ENCODE peak calls at places on chromosome 1, in nine cellular contexts. I is hepatic stellate cell; T is stimulated activated CD4-positive, alpha-beta T cell treated with anti-CD3 and anti-CD28 coated beads, Interleukin-4, amount 100 ng/mL, for 4 hours; E is heart left ventricle; V is Karpas-422; P is sciatic nerve; B is DMS53; Q is GM13976; R is A549. U is an unnamed sample.

GRCh38 chr1:218380125-218380977 is 35.2 kb downstream of the TGFB2 start:
- DNase-seq in I (peak; percentile 22), T (no peak), E (no peak), V (no peak), P (no peak), B (peak; percentile 72), Q (no peak), R (peak; percentile 59), U (peak; percentile 57)

GRCh38 chr1:36536727-36537126 is 54.0 kb upstream of the CSF3R start:
- DNase-seq in I (no peak), T (no peak), E (no peak), V (no peak), P (no peak), B (no peak), Q (no peak), R (no peak), U (no peak)

GRCh38 chr1:119774746-119775495 is 6.2 kb upstream of the HMGCS2 start:
- DNase-seq in I (no peak), T (no peak), E (no peak), V (no peak), P (no peak), B (no peak), Q (no peak), R (no peak), U (no peak)

GRCh38 chr1:235533476-235534168 is 29.4 kb upstream of the B3GALNT2 start:
- DNase-seq in I (no peak), T (no peak), E (no peak), V (no peak), P (no peak), B (no peak), Q (no peak), R (no peak), U (no peak)

GRCh38 chr1:94069649-94070285 is 51.2 kb downstream of the ABCA4 start:
- DNase-seq in I (no peak), T (no peak), E (no peak), V (no peak), P (no peak), B (peak; percentile 86), Q (no peak), R (no peak), U (no peak)

GRCh38 chr1:52413410-52414104 is 9.2 kb downstream of the PRPF38A start:
- DNase-seq in I (no peak), T (no peak), E (no peak), V (no peak), P (no peak), B (peak; percentile 28), Q (no peak), R (no peak), U (no peak)

GRCh38 chr1:183822081-183822611 is 17.2 kb downstream of the RGL1 start:
- DNase-seq in I (no peak), T (no peak), E (no peak), V (no peak), P (peak; percentile 62), B (no peak), Q (no peak), R (no peak), U (no peak)

GRCh38 chr1:211174375-211174774 is 40.4 kb upstream of the KCNH1 start:
- DNase-seq in I (no peak), T (no peak), E (no peak), V (no peak), P (no peak), B (no peak), Q (no peak), R (no peak), U (no peak)

GRCh38 chr1:167136191-167136614 is 42.3 kb downstream of the STYXL2 start:
- DNase-seq in I (no peak), T (no peak), E (no peak), V (peak; percentile 48), P (no peak), B (peak; percentile 72), Q (no peak), R (no peak), U (peak; percentile 60)

GRCh38 chr1:231139659-231140650 is 21.9 kb upstream of the TRIM67 start:
- DNase-seq in I (peak; percentile 65), T (no peak), E (no peak), V (no peak), P (no peak), B (no peak), Q (no peak), R (peak; percentile 51), U (peak; percentile 97)

GRCh38 chr1:206609229-206609991 is 2.9 kb downstream of the EIF2D start:
- DNase-seq in I (no peak), T (no peak), E (no peak), V (no peak), P (no peak), B (no peak), Q (peak; percentile 56), R (no peak), U (no peak)

GRCh38 chr1:24415910-24416665 is 486 bp downstream of the NIPAL3 start:
- DNase-seq in I (no peak), T (no peak), E (no peak), V (peak; percentile 66), P (no peak), B (peak; percentile 72), Q (no peak), R (peak; percentile 12), U (no peak)

GRCh38 chr1:240619901-240620621 is 8.1 kb upstream of the GREM2 start:
- DNase-seq in I (no peak), T (no peak), E (no peak), V (no peak), P (no peak), B (no peak), Q (no peak), R (no peak), U (no peak)

GRCh38 chr1:50720457-50721053 is 239.5 kb downstream of the FAF1 start:
- DNase-seq in I (no peak), T (no peak), E (no peak), V (no peak), P (no peak), B (no peak), Q (no peak), R (no peak), U (no peak)

GRCh38 chr1:6393400-6394187 is at the start of gene ACOT7:
- DNase-seq in I (peak; percentile 96), T (peak; percentile 87), E (peak; percentile 91), V (peak; percentile 96), P (peak; percentile 91), B (peak; percentile 96), Q (peak; percentile 97), R (peak; percentile 68), U (peak; percentile 70)

GRCh38 chr1:77900687-77901293 is 12.4 kb downstream of the NEXN start:
- DNase-seq in I (peak; percentile 12), T (no peak), E (no peak), V (peak; percentile 79), P (no peak), B (peak; percentile 77), Q (peak; percentile 38), R (peak; percentile 18), U (peak; percentile 32)

GRCh38 chr1:211701733-211702132 is 26.3 kb upstream of the NEK2 start:
- DNase-seq in I (no peak), T (no peak), E (no peak), V (no peak), P (no peak), B (no peak), Q (no peak), R (no peak), U (no peak)

GRCh38 chr1:230976360-230976759 is 2.3 kb downstream of the TTC13 start:
- DNase-seq in I (no peak), T (no peak), E (no peak), V (no peak), P (no peak), B (no peak), Q (no peak), R (no peak), U (no peak)

GRCh38 chr1:109726007-109726406 is 14.0 kb downstream of the GSTM5 start:
- DNase-seq in I (no peak), T (no peak), E (no peak), V (no peak), P (no peak), B (no peak), Q (no peak), R (no peak), U (no peak)

GRCh38 chr1:145872421-145872891 is 13.2 kb downstream of the ANKRD35 start:
- DNase-seq in I (no peak), T (no peak), E (peak; percentile 38), V (no peak), P (peak; percentile 71), B (no peak), Q (no peak), R (no peak), U (no peak)

GRCh38 chr1:23916209-23917131 is 3.3 kb upstream of the CNR2 start:
- DNase-seq in I (peak; percentile 75), T (peak; percentile 29), E (peak; percentile 68), V (peak; percentile 94), P (peak; percentile 72), B (peak; percentile 89), Q (peak; percentile 85), R (peak; percentile 57), U (peak; percentile 52)

GRCh38 chr1:178819123-178819522 is 51.8 kb downstream of the ANGPTL1 start:
- DNase-seq in I (no peak), T (no peak), E (no peak), V (no peak), P (no peak), B (peak; percentile 91), Q (no peak), R (no peak), U (no peak)

GRCh38 chr1:152111515-152111968 is 3.7 kb downstream of the TCHH start:
- DNase-seq in I (no peak), T (no peak), E (no peak), V (peak; percentile 82), P (no peak), B (peak; percentile 90), Q (peak; percentile 38), R (no peak), U (peak; percentile 9)

GRCh38 chr1:53733975-53734649 is 4.9 kb downstream of the GLIS1 start:
- DNase-seq in I (peak; percentile 40), T (no peak), E (no peak), V (no peak), P (no peak), B (peak; percentile 27), Q (no peak), R (no peak), U (peak; percentile 83)

GRCh38 chr1:25619101-25619890 is 2.7 kb downstream of the MAN1C1 start:
- DNase-seq in I (no peak), T (peak; percentile 43), E (peak; percentile 37), V (peak; percentile 67), P (no peak), B (peak; percentile 45), Q (no peak), R (no peak), U (no peak)

GRCh38 chr1:109546311-109547109 is 1.9 kb upstream of the GNAI3 start:
- DNase-seq in I (peak; percentile 93), T (peak; percentile 84), E (peak; percentile 90), V (peak; percentile 97), P (peak; percentile 96), B (peak; percentile 96), Q (peak; percentile 91), R (peak; percentile 79), U (peak; percentile 84)

GRCh38 chr1:216630532-216630931 is 92.7 kb downstream of the ESRRG start:
- DNase-seq in I (no peak), T (no peak), E (no peak), V (no peak), P (no peak), B (no peak), Q (no peak), R (no peak), U (no peak)

GRCh38 chr1:29638281-29638680 is 402.0 kb downstream of the PTPRU start:
- DNase-seq in I (no peak), T (no peak), E (no peak), V (no peak), P (no peak), B (no peak), Q (no peak), R (no peak), U (no peak)

GRCh38 chr1:38559180-38559874 is 300.2 kb downstream of the RRAGC start:
- DNase-seq in I (no peak), T (peak; percentile 74), E (peak; percentile 25), V (no peak), P (peak; percentile 62), B (no peak), Q (peak; percentile 84), R (no peak), U (no peak)

GRCh38 chr1:81477704-81478103 is 323.0 kb upstream of the ADGRL2 start:
- DNase-seq in I (peak; percentile 2), T (no peak), E (no peak), V (no peak), P (no peak), B (no peak), Q (no peak), R (no peak), U (peak; percentile 24)

GRCh38 chr1:51689073-51689435 is 72.2 kb downstream of the OSBPL9 start:
- DNase-seq in I (no peak), T (no peak), E (no peak), V (no peak), P (no peak), B (no peak), Q (no peak), R (no peak), U (no peak)